ENCODE peak calls at places on chromosomes 13 and 19, in five cellular contexts. U is DMS79, W is amniotic epithelial cell, V is OCI-LY7, R is HTR-8/SVneo. T is an unnamed sample.

GRCh38 chr19:10764340-10764894 is 46.5 kb downstream of the DNM2 start:
- DNase-seq in R (no peak), U (no peak), W (no peak), V (no peak), T (no peak)

GRCh38 chr13:40336228-40337221 is 329.9 kb downstream of the FOXO1 start:
- DNase-seq in W (no peak), R (no peak), V (no peak), U (no peak), T (no peak)

GRCh38 chr13:78780708-78781107 is 121.8 kb upstream of the OBI1 start:
- DNase-seq in W (no peak), V (no peak), R (no peak), U (no peak), T (no peak)

GRCh38 chr19:10752237-10752912 is 34.5 kb downstream of the DNM2 start:
- DNase-seq in W (no peak), U (no peak), R (no peak), V (no peak), T (no peak)

GRCh38 chr13:24161010-24161775 is 673 bp downstream of the SPATA13 start:
- DNase-seq in V (peak), R (peak), W (no peak), U (peak), T (peak)

GRCh38 chr13:48571121-48571901 is 38.4 kb upstream of the RCBTB2 start:
- DNase-seq in R (no peak), W (peak), U (no peak), V (peak), T (no peak)

GRCh38 chr19:46368116-46368515 is 21.2 kb downstream of the PPP5C start:
- DNase-seq in U (no peak), R (no peak), W (no peak), V (no peak), T (no peak)

GRCh38 chr13:30429721-30430694 is 7.7 kb downstream of the UBE2L5 start:
- DNase-seq in R (peak), W (peak), V (no peak), U (no peak), T (peak)

GRCh38 chr13:109348514-109349340 is 437.7 kb downstream of the IRS2 start:
- DNase-seq in W (peak), R (no peak), U (no peak), V (no peak), T (no peak)

GRCh38 chr13:24627864-24628418 is 52.3 kb upstream of the ATP12A start:
- DNase-seq in R (no peak), U (no peak), V (no peak), W (no peak), T (no peak)

GRCh38 chr19:38869160-38869835 is 8.8 kb downstream of the RINL start:
- DNase-seq in R (no peak), U (no peak), W (no peak), V (peak), T (no peak)

GRCh38 chr13:90746230-90746629 is 601.3 kb upstream of the MIR17HG start:
- DNase-seq in W (no peak), U (no peak), V (no peak), R (no peak), T (no peak)

GRCh38 chr19:1079566-1080111 is 12.7 kb downstream of the ARHGAP45 start:
- DNase-seq in R (no peak), U (no peak), W (no peak), V (no peak), T (no peak)

GRCh38 chr19:3585301-3586123 is at the start of gene GIPC3:
- DNase-seq in U (no peak), W (no peak), V (no peak), R (no peak), T (no peak)

GRCh38 chr13:79440958-79441553 is 35.0 kb upstream of the RBM26 start:
- DNase-seq in R (no peak), U (no peak), W (no peak), V (no peak), T (no peak)